ENCODE peak calls at places on chromosome 14, in four cellular contexts. F, J, C and X are unnamed samples.

GRCh38 chr14:77140937-77141591 is 527 bp downstream of the ZDHHC22 start:
- DNase-seq in F (no peak), C (no peak), J (peak; percentile 84), X (no peak)

GRCh38 chr14:54346257-54346656 is 50.5 kb upstream of the CDKN3 start:
- DNase-seq in F (no peak), J (no peak), C (no peak), X (no peak)

GRCh38 chr14:74478996-74479635 is 14.0 kb downstream of the NPC2 start:
- DNase-seq in C (peak; percentile 13), J (no peak), F (no peak), X (no peak)

GRCh38 chr14:51283402-51283825 is 43.4 kb downstream of the TMX1 start:
- DNase-seq in J (no peak), C (peak; percentile 74), F (peak; percentile 36), X (peak; percentile 40)

GRCh38 chr14:70027785-70028428 is 148.7 kb downstream of the SMOC1 start:
- DNase-seq in J (peak; percentile 91), C (peak; percentile 43), F (peak; percentile 10), X (peak; percentile 80)

GRCh38 chr14:42228611-42229010 is 621.9 kb downstream of the LRFN5 start:
- DNase-seq in C (no peak), F (no peak), J (no peak), X (no peak)

GRCh38 chr14:33210304-33210703 is 271.6 kb downstream of the NPAS3 start:
- DNase-seq in F (no peak), J (peak; percentile 27), C (no peak), X (no peak)

GRCh38 chr14:56216631-56217379 is 98.6 kb downstream of the PELI2 start:
- DNase-seq in C (no peak), F (no peak), J (no peak), X (peak; percentile 24)

GRCh38 chr14:50542941-50543418 is 10.6 kb upstream of the MAP4K5 start:
- DNase-seq in C (peak; percentile 77), J (no peak), F (peak; percentile 51), X (peak; percentile 48)

GRCh38 chr14:24431569-24432258 is 2.0 kb downstream of the KHNYN start:
- DNase-seq in C (peak; percentile 97), J (peak; percentile 96), F (peak; percentile 92), X (peak; percentile 75)

GRCh38 chr14:23729720-23730387 is 93.7 kb downstream of the DHRS2 start:
- DNase-seq in J (no peak), C (peak; percentile 69), F (no peak), X (peak; percentile 27)

GRCh38 chr14:104224516-104225281 is 86.3 kb downstream of the KIF26A start:
- DNase-seq in C (no peak), J (peak; percentile 77), F (no peak), X (peak; percentile 52)

GRCh38 chr14:104226421-104227385 is 88.3 kb downstream of the KIF26A start:
- DNase-seq in C (no peak), F (no peak), J (peak; percentile 13), X (no peak)

GRCh38 chr14:85250369-85250768 is 279.6 kb upstream of the FLRT2 start:
- DNase-seq in F (no peak), C (no peak), J (peak; percentile 43), X (no peak)

GRCh38 chr14:20671597-20672283 is 12.6 kb upstream of the RNASE4 start:
- DNase-seq in F (no peak), J (no peak), C (peak; percentile 96), X (no peak)

GRCh38 chr14:101884537-101885253 is 79.7 kb upstream of the DYNC1H1 start:
- DNase-seq in J (no peak), C (no peak), F (no peak), X (peak; percentile 18)

GRCh38 chr14:76710093-76711010 is 50.9 kb upstream of the VASH1 start:
- DNase-seq in C (peak; percentile 28), J (no peak), F (peak; percentile 24), X (peak; percentile 40)

GRCh38 chr14:32984531-32984930 is 45.9 kb downstream of the NPAS3 start:
- DNase-seq in J (no peak), F (no peak), C (no peak), X (no peak)

GRCh38 chr14:97970222-97970621 is 1173.0 kb downstream of the VRK1 start:
- DNase-seq in C (no peak), J (no peak), F (no peak), X (no peak)

GRCh38 chr14:105465209-105466031 is 9.2 kb upstream of the CRIP2 start:
- DNase-seq in J (peak; percentile 43), C (no peak), F (no peak), X (no peak)

GRCh38 chr14:58415636-58416559 is 11.4 kb downstream of the TIMM9 start:
- DNase-seq in J (no peak), C (no peak), F (no peak), X (no peak)
- TF ChIP-seq ATF3 in J (no peak), C (no peak), F (no peak), X (no peak)

GRCh38 chr14:78316711-78317110 is 146.5 kb downstream of the NRXN3 start:
- DNase-seq in F (no peak), J (no peak), C (no peak), X (no peak)

GRCh38 chr14:78324353-78324752 is 154.2 kb downstream of the NRXN3 start:
- DNase-seq in C (no peak), J (no peak), F (no peak), X (no peak)

GRCh38 chr14:78319411-78319810 is 149.2 kb downstream of the NRXN3 start:
- DNase-seq in J (no peak), C (no peak), F (no peak), X (peak; percentile 39)

GRCh38 chr14:78316058-78316457 is 145.9 kb downstream of the NRXN3 start:
- DNase-seq in J (no peak), F (no peak), C (no peak), X (no peak)

GRCh38 chr14:78319826-78320635 is 149.9 kb downstream of the NRXN3 start:
- DNase-seq in J (no peak), C (no peak), F (no peak), X (peak; percentile 24)
- TF ChIP-seq ATF3 in J (no peak), C (no peak), F (no peak), X (peak; percentile 39)

GRCh38 chr14:65501328-65501727 is 88.8 kb downstream of the FUT8 start:
- DNase-seq in J (no peak), F (no peak), C (no peak), X (no peak)
- TF ChIP-seq ATF3 in J (no peak), F (no peak), C (no peak), X (no peak)

GRCh38 chr14:95269493-95269892 is 50.2 kb downstream of the CLMN start:
- DNase-seq in F (no peak), C (no peak), J (no peak), X (no peak)

GRCh38 chr14:95264271-95264973 is 55.3 kb downstream of the CLMN start:
- DNase-seq in J (no peak), F (no peak), C (no peak), X (no peak)

GRCh38 chr14:95265106-95266094 is 54.3 kb downstream of the CLMN start:
- DNase-seq in C (peak; percentile 95), F (peak; percentile 98), J (no peak), X (no peak)

GRCh38 chr14:95268350-95268749 is 51.4 kb downstream of the CLMN start:
- DNase-seq in C (no peak), J (no peak), F (no peak), X (no peak)

DNA sequence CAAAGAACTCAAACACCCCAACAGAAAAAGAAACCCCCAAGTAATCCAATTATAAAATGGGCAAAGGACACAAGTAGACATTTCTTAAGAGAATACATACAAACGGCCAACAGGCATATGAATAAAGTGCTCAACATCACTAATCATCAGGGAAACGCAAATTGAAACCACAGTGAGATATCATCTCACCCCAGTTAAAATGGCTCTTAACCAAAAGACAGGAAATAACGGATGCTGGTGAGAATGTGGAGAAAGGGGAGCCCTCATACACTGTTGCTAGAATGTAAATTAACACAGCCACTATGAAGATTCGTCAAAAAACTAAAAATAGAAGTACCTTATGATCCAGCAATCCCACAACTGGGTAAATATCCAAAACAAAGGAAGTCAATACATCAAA is 52.4 kb downstream of the CLMN start:
- DNase-seq in F (no peak), C (no peak), J (no peak), X (no peak)
- TF ChIP-seq ATF3 in F (no peak), C (no peak), J (no peak), X (no peak)

GRCh38 chr14:92280554-92281262 is 42.3 kb upstream of the SLC24A4 start:
- DNase-seq in F (no peak), J (no peak), C (no peak), X (no peak)
- TF ChIP-seq ATF3 in F (no peak), J (no peak), C (no peak), X (no peak)

GRCh38 chr14:62269204-62269603 is 507.0 kb downstream of the SNAPC1 start:
- DNase-seq in C (no peak), F (no peak), J (no peak), X (no peak)
- TF ChIP-seq ATF3 in C (no peak), F (no peak), J (no peak), X (no peak)

GRCh38 chr14:48616941-48617340 is 941.5 kb upstream of the MDGA2 start:
- DNase-seq in C (no peak), J (no peak), F (no peak), X (no peak)

GRCh38 chr14:48615618-48616017 is 940.2 kb upstream of the MDGA2 start:
- DNase-seq in J (no peak), F (no peak), C (no peak), X (no peak)

GRCh38 chr14:48614003-48614402 is 938.6 kb upstream of the MDGA2 start:
- DNase-seq in C (no peak), F (no peak), J (no peak), X (no peak)
- TF ChIP-seq ATF3 in C (no peak), F (no peak), J (no peak), X (no peak)